ENCODE peak calls at places on chromosomes 7 and 10, in seven cellular contexts. One of them, this sample, is unnamed.

GRCh38 chr7:19215421-19215820 is 70.2 kb upstream of the FERD3L start:
- DNase-seq in mammary epithelial cell: peak; percentile 6
- DNase-seq in CD8-positive, alpha-beta T cell: no peak
- DNase-seq in endothelial cell of umbilical vein: no peak
- DNase-seq in sigmoid colon: no peak
- DNase-seq in MM.1S: peak; percentile 31
- DNase-seq in upper lobe of right lung: no peak
- DNase-seq in this sample: peak; percentile 77

GRCh38 chr7:123923599-123923998 is 1.4 kb upstream of the SPAM1 start:
- DNase-seq in mammary epithelial cell: no peak
- DNase-seq in CD8-positive, alpha-beta T cell: no peak
- DNase-seq in endothelial cell of umbilical vein: no peak
- DNase-seq in sigmoid colon: no peak
- DNase-seq in MM.1S: no peak
- DNase-seq in upper lobe of right lung: no peak
- DNase-seq in this sample: no peak

GRCh38 chr10:34854147-34854601 is 39.1 kb upstream of the PARD3 start:
- DNase-seq in mammary epithelial cell: peak; percentile 44
- DNase-seq in CD8-positive, alpha-beta T cell: no peak
- DNase-seq in endothelial cell of umbilical vein: peak; percentile 53
- DNase-seq in sigmoid colon: peak; percentile 62
- DNase-seq in MM.1S: no peak
- DNase-seq in upper lobe of right lung: no peak
- DNase-seq in this sample: peak; percentile 43

GRCh38 chr10:36441557-36441956 is 683.8 kb upstream of the ANKRD30A start:
- DNase-seq in mammary epithelial cell: no peak
- DNase-seq in CD8-positive, alpha-beta T cell: no peak
- DNase-seq in endothelial cell of umbilical vein: peak; percentile 65
- DNase-seq in sigmoid colon: no peak
- DNase-seq in MM.1S: no peak
- DNase-seq in upper lobe of right lung: no peak
- DNase-seq in this sample: peak; percentile 35

GRCh38 chr7:155228894-155229293 is 68.8 kb upstream of the INSIG1 start:
- DNase-seq in mammary epithelial cell: no peak
- DNase-seq in CD8-positive, alpha-beta T cell: no peak
- DNase-seq in endothelial cell of umbilical vein: no peak
- DNase-seq in sigmoid colon: peak; percentile 47
- DNase-seq in MM.1S: no peak
- DNase-seq in upper lobe of right lung: no peak
- DNase-seq in this sample: no peak

GRCh38 chr7:135653285-135654080 is 8.8 kb upstream of the STMP1 start:
- DNase-seq in mammary epithelial cell: no peak
- DNase-seq in CD8-positive, alpha-beta T cell: no peak
- DNase-seq in endothelial cell of umbilical vein: no peak
- DNase-seq in sigmoid colon: no peak
- DNase-seq in MM.1S: no peak
- DNase-seq in upper lobe of right lung: no peak
- DNase-seq in this sample: peak; percentile 17

GRCh38 chr10:122521011-122521410 is 39.5 kb upstream of the DMBT1 start:
- DNase-seq in mammary epithelial cell: no peak
- DNase-seq in CD8-positive, alpha-beta T cell: no peak
- DNase-seq in endothelial cell of umbilical vein: peak; percentile 18
- DNase-seq in sigmoid colon: no peak
- DNase-seq in MM.1S: no peak
- DNase-seq in upper lobe of right lung: no peak
- DNase-seq in this sample: no peak

GRCh38 chr7:151732834-151733585 is 143.9 kb downstream of the PRKAG2 start:
- DNase-seq in mammary epithelial cell: no peak
- DNase-seq in CD8-positive, alpha-beta T cell: no peak
- DNase-seq in endothelial cell of umbilical vein: no peak
- DNase-seq in sigmoid colon: no peak
- DNase-seq in MM.1S: no peak
- DNase-seq in upper lobe of right lung: no peak
- DNase-seq in this sample: no peak

GRCh38 chr7:147380926-147381325 is 1209.6 kb upstream of the C7orf33 start:
- DNase-seq in mammary epithelial cell: no peak
- DNase-seq in CD8-positive, alpha-beta T cell: no peak
- DNase-seq in endothelial cell of umbilical vein: no peak
- DNase-seq in sigmoid colon: no peak
- DNase-seq in MM.1S: no peak
- DNase-seq in upper lobe of right lung: no peak
- DNase-seq in this sample: no peak

GRCh38 chr7:136513744-136514143 is 354.7 kb upstream of the CHRM2 start:
- DNase-seq in mammary epithelial cell: no peak
- DNase-seq in CD8-positive, alpha-beta T cell: no peak
- DNase-seq in endothelial cell of umbilical vein: no peak
- DNase-seq in sigmoid colon: no peak
- DNase-seq in MM.1S: no peak
- DNase-seq in upper lobe of right lung: no peak
- DNase-seq in this sample: no peak

GRCh38 chr7:122132341-122132740 is 11.7 kb downstream of the AASS start:
- DNase-seq in mammary epithelial cell: peak; percentile 62
- DNase-seq in CD8-positive, alpha-beta T cell: no peak
- DNase-seq in endothelial cell of umbilical vein: no peak
- DNase-seq in sigmoid colon: no peak
- DNase-seq in MM.1S: no peak
- DNase-seq in upper lobe of right lung: no peak
- DNase-seq in this sample: peak; percentile 37

GRCh38 chr10:31679931-31680330 is 248.7 kb downstream of the ARHGAP12 start:
- DNase-seq in mammary epithelial cell: no peak
- DNase-seq in CD8-positive, alpha-beta T cell: no peak
- DNase-seq in endothelial cell of umbilical vein: no peak
- DNase-seq in sigmoid colon: no peak
- DNase-seq in MM.1S: no peak
- DNase-seq in upper lobe of right lung: no peak
- DNase-seq in this sample: no peak

GRCh38 chr7:5591547-5591899 is 167.9 kb upstream of the TNRC18 start:
- DNase-seq in mammary epithelial cell: peak; percentile 76
- DNase-seq in CD8-positive, alpha-beta T cell: no peak
- DNase-seq in endothelial cell of umbilical vein: peak; percentile 35
- DNase-seq in sigmoid colon: no peak
- DNase-seq in MM.1S: no peak
- DNase-seq in upper lobe of right lung: no peak
- DNase-seq in this sample: peak; percentile 70

GRCh38 chr7:116859323-116859722 is 3.1 kb upstream of the CAPZA2 start:
- DNase-seq in mammary epithelial cell: peak; percentile 80
- DNase-seq in CD8-positive, alpha-beta T cell: no peak
- DNase-seq in endothelial cell of umbilical vein: peak; percentile 48
- DNase-seq in sigmoid colon: no peak
- DNase-seq in MM.1S: no peak
- DNase-seq in upper lobe of right lung: no peak
- DNase-seq in this sample: no peak

GRCh38 chr7:130022115-130022514 is 29.1 kb downstream of the ZC3HC1 start:
- DNase-seq in mammary epithelial cell: no peak
- DNase-seq in CD8-positive, alpha-beta T cell: no peak
- DNase-seq in endothelial cell of umbilical vein: no peak
- DNase-seq in sigmoid colon: no peak
- DNase-seq in MM.1S: no peak
- DNase-seq in upper lobe of right lung: no peak
- DNase-seq in this sample: no peak

GRCh38 chr7:157622408-157623221 is 285.8 kb downstream of the DNAJB6 start:
- DNase-seq in mammary epithelial cell: no peak
- DNase-seq in CD8-positive, alpha-beta T cell: no peak
- DNase-seq in endothelial cell of umbilical vein: no peak
- DNase-seq in sigmoid colon: peak; percentile 42
- DNase-seq in MM.1S: no peak
- DNase-seq in upper lobe of right lung: peak; percentile 63
- DNase-seq in this sample: no peak

GRCh38 chr7:98283127-98283886 is 1.8 kb downstream of the BRI3 start:
- DNase-seq in mammary epithelial cell: no peak
- DNase-seq in CD8-positive, alpha-beta T cell: no peak
- DNase-seq in endothelial cell of umbilical vein: peak; percentile 62
- DNase-seq in sigmoid colon: peak; percentile 77
- DNase-seq in MM.1S: no peak
- DNase-seq in upper lobe of right lung: peak; percentile 87
- DNase-seq in this sample: peak; percentile 27

GRCh38 chr10:54137396-54137795 is 663.6 kb downstream of the PCDH15 start:
- DNase-seq in mammary epithelial cell: no peak
- DNase-seq in CD8-positive, alpha-beta T cell: no peak
- DNase-seq in endothelial cell of umbilical vein: no peak
- DNase-seq in sigmoid colon: no peak
- DNase-seq in MM.1S: peak; percentile 84
- DNase-seq in upper lobe of right lung: no peak
- DNase-seq in this sample: no peak

GRCh38 chr7:139094596-139094995 is 14.9 kb downstream of the ZC3HAV1 start:
- DNase-seq in mammary epithelial cell: no peak
- DNase-seq in CD8-positive, alpha-beta T cell: no peak
- DNase-seq in endothelial cell of umbilical vein: no peak
- DNase-seq in sigmoid colon: no peak
- DNase-seq in MM.1S: no peak
- DNase-seq in upper lobe of right lung: no peak
- DNase-seq in this sample: peak; percentile 22

GRCh38 chr10:97611473-97611872 is 21.8 kb downstream of the MORN4 start:
- DNase-seq in mammary epithelial cell: no peak
- DNase-seq in CD8-positive, alpha-beta T cell: no peak
- DNase-seq in endothelial cell of umbilical vein: no peak
- DNase-seq in sigmoid colon: no peak
- DNase-seq in MM.1S: no peak
- DNase-seq in upper lobe of right lung: no peak
- DNase-seq in this sample: no peak

GRCh38 chr7:42736931-42737330 is 174.9 kb downstream of the C7orf25 start:
- DNase-seq in mammary epithelial cell: no peak
- DNase-seq in CD8-positive, alpha-beta T cell: no peak
- DNase-seq in endothelial cell of umbilical vein: no peak
- DNase-seq in sigmoid colon: no peak
- DNase-seq in MM.1S: no peak
- DNase-seq in upper lobe of right lung: no peak
- DNase-seq in this sample: no peak
- TF ChIP-seq CTCF in mammary epithelial cell: peak; percentile 42
- TF ChIP-seq CTCF in CD8-positive, alpha-beta T cell: no peak
- TF ChIP-seq CTCF in endothelial cell of umbilical vein: no peak
- TF ChIP-seq CTCF in sigmoid colon: no peak
- TF ChIP-seq CTCF in MM.1S: no peak
- TF ChIP-seq CTCF in upper lobe of right lung: no peak
- TF ChIP-seq CTCF in this sample: peak; percentile 53

DNA sequence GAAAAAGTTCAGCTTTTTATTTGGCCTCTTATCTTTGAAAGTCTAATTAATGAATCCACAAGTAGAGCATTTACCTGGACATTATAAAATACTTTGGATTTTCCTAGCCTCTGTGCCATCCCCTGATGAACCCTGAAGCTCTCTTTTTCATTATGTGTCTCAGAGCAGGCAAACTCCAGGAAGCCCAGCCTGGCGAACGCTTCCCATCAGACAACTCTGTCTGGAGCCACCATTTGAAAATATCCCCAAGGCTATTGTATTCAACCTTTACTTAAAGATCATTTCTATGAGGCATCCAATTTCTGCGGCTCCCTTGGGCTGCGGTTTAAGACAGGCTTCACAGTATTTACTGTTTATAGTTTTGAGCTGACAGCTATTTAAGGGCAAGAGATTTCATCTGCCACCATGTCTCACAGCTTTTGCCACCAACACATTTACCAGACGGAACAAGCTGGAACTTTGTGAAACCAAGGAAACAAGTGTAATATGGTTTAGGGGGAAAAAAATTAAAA is 257.2 kb upstream of the GLI3 start:
- DNase-seq in mammary epithelial cell: peak; percentile 43
- DNase-seq in CD8-positive, alpha-beta T cell: no peak
- DNase-seq in endothelial cell of umbilical vein: no peak
- DNase-seq in sigmoid colon: no peak
- DNase-seq in MM.1S: no peak
- DNase-seq in upper lobe of right lung: no peak
- DNase-seq in this sample: no peak
- H3K27ac ChIP-seq in mammary epithelial cell: peak overlapping the region; percentile 81
- H3K27ac ChIP-seq in CD8-positive, alpha-beta T cell: no peak overlapping the region
- H3K27ac ChIP-seq in endothelial cell of umbilical vein: no peak overlapping the region
- H3K27ac ChIP-seq in sigmoid colon: peak overlapping the region; percentile 92
- H3K27ac ChIP-seq in MM.1S: no peak overlapping the region
- H3K27ac ChIP-seq in upper lobe of right lung: peak overlapping the region; percentile 66
- H3K27ac ChIP-seq in this sample: no peak overlapping the region

DNA sequence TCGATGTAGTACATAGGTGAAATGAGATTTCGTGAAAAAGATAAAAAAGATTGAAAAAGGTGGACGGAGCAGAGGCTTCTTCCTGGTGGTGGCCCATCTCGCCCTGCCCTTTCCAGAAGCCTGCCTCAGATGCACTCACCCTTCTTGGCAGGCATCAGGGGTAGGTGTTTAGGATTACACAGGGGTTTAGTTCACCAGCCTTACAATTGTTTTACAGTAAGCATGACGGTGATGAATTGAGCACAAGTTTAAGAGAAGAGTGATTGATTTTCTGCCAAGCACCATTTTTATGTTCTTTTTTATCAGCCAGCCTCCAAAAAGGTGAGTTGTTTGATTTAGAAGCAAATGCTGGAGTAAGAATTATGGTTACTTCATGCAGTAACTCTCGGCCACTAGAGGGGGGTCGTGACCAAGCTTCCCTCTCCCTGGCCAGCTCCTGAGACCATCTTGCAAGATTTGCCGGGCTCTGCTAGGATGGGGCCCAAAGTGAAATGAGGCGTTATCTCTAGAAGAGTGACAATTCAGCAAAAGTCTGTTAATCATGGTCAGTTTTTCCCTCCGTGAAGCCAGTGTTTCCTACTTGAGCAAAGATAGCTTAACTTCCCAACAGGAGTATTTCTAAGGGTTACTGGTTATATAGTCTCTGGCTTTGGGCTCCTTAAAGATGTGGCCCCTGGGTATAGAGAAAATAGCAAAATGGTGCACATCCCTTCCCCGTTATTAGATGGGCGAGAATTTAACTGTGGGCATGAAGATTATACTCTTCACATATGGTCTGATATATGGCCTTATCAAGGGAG is 228.8 kb downstream of the BMPER start:
- DNase-seq in mammary epithelial cell: peak; percentile 75
- DNase-seq in CD8-positive, alpha-beta T cell: no peak
- DNase-seq in endothelial cell of umbilical vein: peak; percentile 67
- DNase-seq in sigmoid colon: peak; percentile 74
- DNase-seq in MM.1S: peak; percentile 36
- DNase-seq in upper lobe of right lung: no peak
- DNase-seq in this sample: peak; percentile 79
- TF ChIP-seq CTCF in mammary epithelial cell: peak; percentile 84
- TF ChIP-seq CTCF in CD8-positive, alpha-beta T cell: no peak
- TF ChIP-seq CTCF in endothelial cell of umbilical vein: peak; percentile 76
- TF ChIP-seq CTCF in sigmoid colon: no peak
- TF ChIP-seq CTCF in MM.1S: peak; percentile 59
- TF ChIP-seq CTCF in upper lobe of right lung: peak; percentile 56
- TF ChIP-seq CTCF in this sample: peak; percentile 90

GRCh38 chr10:119231654-119232053 is 24.3 kb downstream of the GRK5 start:
- DNase-seq in mammary epithelial cell: no peak
- DNase-seq in CD8-positive, alpha-beta T cell: no peak
- DNase-seq in endothelial cell of umbilical vein: peak; percentile 63
- DNase-seq in sigmoid colon: no peak
- DNase-seq in MM.1S: no peak
- DNase-seq in upper lobe of right lung: no peak
- DNase-seq in this sample: no peak

GRCh38 chr10:119233123-119233820 is 25.9 kb downstream of the GRK5 start:
- DNase-seq in mammary epithelial cell: no peak
- DNase-seq in CD8-positive, alpha-beta T cell: no peak
- DNase-seq in endothelial cell of umbilical vein: peak; percentile 96
- DNase-seq in sigmoid colon: no peak
- DNase-seq in MM.1S: no peak
- DNase-seq in upper lobe of right lung: no peak
- DNase-seq in this sample: no peak

GRCh38 chr10:119235381-119235780 is 28.0 kb downstream of the GRK5 start:
- DNase-seq in mammary epithelial cell: peak; percentile 20
- DNase-seq in CD8-positive, alpha-beta T cell: no peak
- DNase-seq in endothelial cell of umbilical vein: peak; percentile 62
- DNase-seq in sigmoid colon: no peak
- DNase-seq in MM.1S: no peak
- DNase-seq in upper lobe of right lung: no peak
- DNase-seq in this sample: no peak

GRCh38 chr10:119237722-119238436 is 30.5 kb downstream of the GRK5 start:
- DNase-seq in mammary epithelial cell: no peak
- DNase-seq in CD8-positive, alpha-beta T cell: no peak
- DNase-seq in endothelial cell of umbilical vein: peak; percentile 83
- DNase-seq in sigmoid colon: no peak
- DNase-seq in MM.1S: no peak
- DNase-seq in upper lobe of right lung: no peak
- DNase-seq in this sample: no peak

GRCh38 chr10:119233821-119234220 is 26.4 kb downstream of the GRK5 start:
- DNase-seq in mammary epithelial cell: no peak
- DNase-seq in CD8-positive, alpha-beta T cell: no peak
- DNase-seq in endothelial cell of umbilical vein: peak; percentile 96
- DNase-seq in sigmoid colon: no peak
- DNase-seq in MM.1S: no peak
- DNase-seq in upper lobe of right lung: no peak
- DNase-seq in this sample: no peak
- H3K27ac ChIP-seq in mammary epithelial cell: no peak overlapping the region
- H3K27ac ChIP-seq in CD8-positive, alpha-beta T cell: no peak overlapping the region
- H3K27ac ChIP-seq in endothelial cell of umbilical vein: peak overlapping the region; percentile 92
- H3K27ac ChIP-seq in sigmoid colon: peak overlapping the region; percentile 44
- H3K27ac ChIP-seq in MM.1S: no peak overlapping the region
- H3K27ac ChIP-seq in upper lobe of right lung: peak overlapping the region; percentile 51
- H3K27ac ChIP-seq in this sample: peak overlapping the region; percentile 12